ENCODE peak calls at places on chromosome 15, in eight cellular contexts. One of them, this sample, is unnamed.

GRCh38 chr15:76058714-76059319 is 968 bp upstream of the TMEM266 start:
- DNase-seq in LNCaP clone FGC: no peak
- DNase-seq in upper lobe of right lung: no peak
- DNase-seq in psoas muscle: no peak
- DNase-seq in fibroblast of the aortic adventitia: peak
- DNase-seq in spleen: no peak
- DNase-seq in OCI-LY7: no peak
- DNase-seq in A673: peak
- DNase-seq in this sample: no peak

GRCh38 chr15:61401903-61402698 is 173.0 kb upstream of the RORA start:
- DNase-seq in fibroblast of the aortic adventitia: no peak
- DNase-seq in A673: no peak
- DNase-seq in psoas muscle: no peak
- DNase-seq in LNCaP clone FGC: no peak
- DNase-seq in upper lobe of right lung: no peak
- DNase-seq in spleen: no peak
- DNase-seq in OCI-LY7: no peak
- DNase-seq in this sample: no peak

GRCh38 chr15:59327942-59328341 is 44.7 kb downstream of the MYO1E start:
- DNase-seq in LNCaP clone FGC: no peak
- DNase-seq in OCI-LY7: no peak
- DNase-seq in fibroblast of the aortic adventitia: no peak
- DNase-seq in upper lobe of right lung: no peak
- DNase-seq in psoas muscle: no peak
- DNase-seq in spleen: peak
- DNase-seq in A673: no peak
- DNase-seq in this sample: no peak

GRCh38 chr15:60781211-60781713 is 302.3 kb upstream of the ICE2 start:
- DNase-seq in psoas muscle: no peak
- DNase-seq in fibroblast of the aortic adventitia: no peak
- DNase-seq in LNCaP clone FGC: no peak
- DNase-seq in OCI-LY7: no peak
- DNase-seq in A673: no peak
- DNase-seq in upper lobe of right lung: no peak
- DNase-seq in spleen: no peak
- DNase-seq in this sample: no peak

GRCh38 chr15:78284758-78285157 is 14.7 kb downstream of the SKIC8 start:
- DNase-seq in A673: no peak
- DNase-seq in fibroblast of the aortic adventitia: no peak
- DNase-seq in psoas muscle: no peak
- DNase-seq in OCI-LY7: no peak
- DNase-seq in upper lobe of right lung: no peak
- DNase-seq in LNCaP clone FGC: no peak
- DNase-seq in spleen: no peak
- DNase-seq in this sample: no peak

GRCh38 chr15:80105193-80105984 is 45.9 kb downstream of the ZFAND6 start:
- DNase-seq in spleen: no peak
- DNase-seq in A673: no peak
- DNase-seq in upper lobe of right lung: no peak
- DNase-seq in psoas muscle: no peak
- DNase-seq in OCI-LY7: no peak
- DNase-seq in LNCaP clone FGC: peak
- DNase-seq in fibroblast of the aortic adventitia: peak
- DNase-seq in this sample: no peak

GRCh38 chr15:33737687-33738606 is 230.3 kb upstream of the CHRM5 start:
- DNase-seq in spleen: no peak
- DNase-seq in fibroblast of the aortic adventitia: peak
- DNase-seq in LNCaP clone FGC: no peak
- DNase-seq in psoas muscle: no peak
- DNase-seq in OCI-LY7: peak
- DNase-seq in upper lobe of right lung: no peak
- DNase-seq in A673: peak
- DNase-seq in this sample: no peak

GRCh38 chr15:58549013-58549779 is 117.4 kb downstream of the LIPC start:
- DNase-seq in OCI-LY7: no peak
- DNase-seq in fibroblast of the aortic adventitia: peak
- DNase-seq in spleen: no peak
- DNase-seq in psoas muscle: no peak
- DNase-seq in A673: no peak
- DNase-seq in upper lobe of right lung: no peak
- DNase-seq in LNCaP clone FGC: no peak
- DNase-seq in this sample: no peak

GRCh38 chr15:98651581-98652220 is 3.4 kb downstream of the IGF1R start:
- DNase-seq in fibroblast of the aortic adventitia: peak
- DNase-seq in spleen: no peak
- DNase-seq in psoas muscle: no peak
- DNase-seq in A673: no peak
- DNase-seq in OCI-LY7: no peak
- DNase-seq in upper lobe of right lung: no peak
- DNase-seq in LNCaP clone FGC: no peak
- DNase-seq in this sample: no peak

GRCh38 chr15:33639968-33640367 is 328.3 kb upstream of the CHRM5 start:
- DNase-seq in upper lobe of right lung: no peak
- DNase-seq in LNCaP clone FGC: no peak
- DNase-seq in spleen: no peak
- DNase-seq in OCI-LY7: peak
- DNase-seq in A673: no peak
- DNase-seq in psoas muscle: no peak
- DNase-seq in fibroblast of the aortic adventitia: no peak
- DNase-seq in this sample: peak

GRCh38 chr15:33211409-33211808 is 16.9 kb upstream of the FMN1 start:
- DNase-seq in OCI-LY7: no peak
- DNase-seq in spleen: no peak
- DNase-seq in psoas muscle: no peak
- DNase-seq in LNCaP clone FGC: no peak
- DNase-seq in A673: no peak
- DNase-seq in upper lobe of right lung: no peak
- DNase-seq in fibroblast of the aortic adventitia: no peak
- DNase-seq in this sample: no peak

GRCh38 chr15:81410318-81410753 is 36.3 kb upstream of the TMC3 start:
- DNase-seq in psoas muscle: peak
- DNase-seq in A673: peak
- DNase-seq in upper lobe of right lung: no peak
- DNase-seq in LNCaP clone FGC: peak
- DNase-seq in OCI-LY7: peak
- DNase-seq in fibroblast of the aortic adventitia: peak
- DNase-seq in spleen: no peak
- DNase-seq in this sample: peak

DNA sequence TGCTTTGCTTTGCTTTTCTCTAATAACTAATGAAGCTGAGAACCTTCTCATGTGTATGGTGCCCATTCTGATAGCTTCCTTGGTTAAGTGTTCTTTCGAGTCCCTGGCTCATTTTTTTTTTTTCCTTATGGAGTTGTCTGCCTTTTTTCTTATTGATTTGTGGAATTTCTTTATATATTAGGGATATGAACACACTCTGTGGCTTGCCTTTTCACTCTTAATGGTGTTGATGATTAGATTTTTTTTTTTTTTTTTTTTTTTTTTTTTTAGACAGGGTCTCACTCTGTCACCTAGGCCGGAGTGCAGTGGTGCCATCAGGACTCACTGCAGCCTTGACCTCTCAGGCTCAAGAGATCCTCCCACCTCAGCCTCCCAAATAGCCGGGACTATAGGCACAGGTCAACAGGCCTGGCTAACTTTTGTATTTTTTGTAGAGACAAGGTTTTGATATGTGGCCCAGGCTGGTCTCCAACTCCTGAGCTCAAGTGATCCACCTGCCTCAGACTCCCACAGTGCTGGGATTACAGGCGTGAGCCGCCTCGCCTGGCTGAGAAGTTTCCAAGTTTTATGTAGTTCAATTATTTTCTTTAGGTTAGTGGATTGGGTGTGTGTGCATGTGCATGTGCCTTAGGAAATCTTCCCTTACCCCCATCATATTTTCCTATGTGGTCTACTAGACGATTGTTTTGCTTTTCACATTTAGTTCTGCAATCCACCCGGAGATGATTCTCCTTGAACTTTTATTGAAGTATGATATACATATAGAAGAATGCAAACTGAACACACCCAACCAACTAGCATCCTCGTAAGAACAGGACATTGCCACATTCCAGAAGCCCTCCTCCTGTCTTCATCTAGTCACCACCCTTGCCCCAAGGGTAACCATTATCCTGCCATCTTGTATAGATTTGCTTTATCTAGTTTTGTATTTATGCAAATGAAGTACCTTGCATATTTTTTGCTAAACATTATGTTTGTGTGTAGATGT is 1.7 kb upstream of the SNRPA1 start:
- DNase-seq in upper lobe of right lung: no peak
- DNase-seq in A673: no peak
- DNase-seq in fibroblast of the aortic adventitia: no peak
- DNase-seq in LNCaP clone FGC: no peak
- DNase-seq in OCI-LY7: no peak
- DNase-seq in psoas muscle: no peak
- DNase-seq in spleen: no peak
- DNase-seq in this sample: no peak
- H3K4me3 ChIP-seq in upper lobe of right lung: no peak
- H3K4me3 ChIP-seq in A673: peak
- H3K4me3 ChIP-seq in fibroblast of the aortic adventitia: peak
- H3K4me3 ChIP-seq in LNCaP clone FGC: peak
- H3K4me3 ChIP-seq in OCI-LY7: no peak
- H3K4me3 ChIP-seq in psoas muscle: peak
- H3K4me3 ChIP-seq in spleen: no peak
- H3K4me3 ChIP-seq in this sample: peak

GRCh38 chr15:66292261-66293084 is 895 bp upstream of the DIS3L start:
- DNase-seq in spleen: no peak
- DNase-seq in psoas muscle: no peak
- DNase-seq in OCI-LY7: peak
- DNase-seq in A673: no peak
- DNase-seq in fibroblast of the aortic adventitia: no peak
- DNase-seq in upper lobe of right lung: no peak
- DNase-seq in LNCaP clone FGC: peak
- DNase-seq in this sample: no peak
- H3K4me3 ChIP-seq in spleen: peak
- H3K4me3 ChIP-seq in psoas muscle: peak
- H3K4me3 ChIP-seq in OCI-LY7: peak
- H3K4me3 ChIP-seq in A673: peak
- H3K4me3 ChIP-seq in fibroblast of the aortic adventitia: peak
- H3K4me3 ChIP-seq in upper lobe of right lung: peak
- H3K4me3 ChIP-seq in LNCaP clone FGC: peak
- H3K4me3 ChIP-seq in this sample: peak

DNA sequence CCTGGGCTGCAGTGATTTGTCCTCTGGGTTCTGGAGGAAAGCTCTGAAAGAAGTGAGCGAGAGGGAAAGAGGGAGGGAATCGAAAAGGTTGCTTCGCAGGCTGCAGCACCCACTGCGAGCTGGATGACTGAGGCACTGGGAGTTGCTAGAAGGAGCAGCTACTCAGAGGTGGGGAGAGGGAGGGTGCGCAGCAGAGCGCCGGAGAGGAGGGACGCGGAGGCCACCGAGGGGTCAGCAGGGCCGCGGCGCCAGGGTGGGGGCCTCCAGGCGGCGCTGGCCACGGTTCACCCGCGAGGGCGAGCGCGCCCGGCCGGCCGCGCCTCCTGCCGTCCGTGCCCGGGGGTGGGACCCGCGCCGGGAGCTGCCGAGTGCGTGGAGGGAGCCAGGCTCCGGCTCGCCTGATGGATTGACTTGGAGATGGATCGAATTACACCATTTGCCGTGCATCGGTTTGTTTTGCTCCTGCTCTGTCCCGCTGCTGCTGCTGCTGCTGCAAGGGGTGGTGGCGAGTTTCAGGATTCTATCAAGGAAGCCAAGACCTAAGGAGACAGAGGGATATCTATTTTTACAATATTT is at the start of gene SEMA6D:
- DNase-seq in A673: peak
- DNase-seq in psoas muscle: peak
- DNase-seq in OCI-LY7: no peak
- DNase-seq in fibroblast of the aortic adventitia: peak
- DNase-seq in spleen: peak
- DNase-seq in LNCaP clone FGC: peak
- DNase-seq in upper lobe of right lung: peak
- DNase-seq in this sample: no peak
- H3K4me3 ChIP-seq in A673: peak
- H3K4me3 ChIP-seq in psoas muscle: peak
- H3K4me3 ChIP-seq in OCI-LY7: no peak
- H3K4me3 ChIP-seq in fibroblast of the aortic adventitia: peak
- H3K4me3 ChIP-seq in spleen: peak
- H3K4me3 ChIP-seq in LNCaP clone FGC: no peak
- H3K4me3 ChIP-seq in upper lobe of right lung: peak
- H3K4me3 ChIP-seq in this sample: no peak

GRCh38 chr15:49428392-49429095 is 5.5 kb downstream of the FGF7 start:
- DNase-seq in spleen: no peak
- DNase-seq in OCI-LY7: no peak
- DNase-seq in upper lobe of right lung: no peak
- DNase-seq in LNCaP clone FGC: no peak
- DNase-seq in psoas muscle: no peak
- DNase-seq in fibroblast of the aortic adventitia: peak
- DNase-seq in A673: no peak
- DNase-seq in this sample: no peak
- H3K4me3 ChIP-seq in spleen: no peak
- H3K4me3 ChIP-seq in OCI-LY7: no peak
- H3K4me3 ChIP-seq in upper lobe of right lung: peak
- H3K4me3 ChIP-seq in LNCaP clone FGC: no peak
- H3K4me3 ChIP-seq in psoas muscle: peak
- H3K4me3 ChIP-seq in fibroblast of the aortic adventitia: peak
- H3K4me3 ChIP-seq in A673: no peak
- H3K4me3 ChIP-seq in this sample: no peak

DNA sequence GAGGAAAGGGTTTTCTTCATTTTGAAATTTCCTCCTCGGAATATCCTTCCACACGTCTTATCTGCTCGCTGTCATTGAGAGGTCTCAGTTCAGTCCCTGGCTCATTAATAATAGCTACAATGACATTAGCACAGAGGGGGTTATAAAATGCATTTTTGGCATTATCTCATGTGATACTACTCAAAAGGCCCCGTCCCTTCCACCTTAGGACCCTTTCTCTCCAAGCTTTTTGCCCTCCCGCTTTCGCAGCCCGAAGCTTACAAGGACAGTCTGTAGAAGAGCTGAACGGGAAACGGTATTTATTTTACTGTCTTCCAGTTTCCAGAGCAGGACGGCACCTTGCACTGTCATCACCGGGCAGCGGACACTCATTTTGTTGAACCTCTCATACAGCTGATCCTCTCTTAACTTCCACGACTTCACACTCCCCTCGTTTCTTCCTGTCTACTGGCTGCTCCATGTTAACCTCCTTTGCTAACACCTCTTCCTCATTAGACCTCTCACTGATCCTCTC is 5.6 kb upstream of the PLEKHO2 start:
- DNase-seq in A673: no peak
- DNase-seq in OCI-LY7: no peak
- DNase-seq in fibroblast of the aortic adventitia: no peak
- DNase-seq in upper lobe of right lung: no peak
- DNase-seq in psoas muscle: no peak
- DNase-seq in spleen: no peak
- DNase-seq in LNCaP clone FGC: no peak
- DNase-seq in this sample: no peak
- H3K4me3 ChIP-seq in A673: peak
- H3K4me3 ChIP-seq in OCI-LY7: no peak
- H3K4me3 ChIP-seq in fibroblast of the aortic adventitia: no peak
- H3K4me3 ChIP-seq in upper lobe of right lung: peak
- H3K4me3 ChIP-seq in psoas muscle: peak
- H3K4me3 ChIP-seq in spleen: no peak
- H3K4me3 ChIP-seq in LNCaP clone FGC: no peak
- H3K4me3 ChIP-seq in this sample: peak

GRCh38 chr15:45117327-45118130 is 3.4 kb downstream of the DUOXA2 start:
- DNase-seq in upper lobe of right lung: peak
- DNase-seq in spleen: no peak
- DNase-seq in psoas muscle: no peak
- DNase-seq in A673: no peak
- DNase-seq in OCI-LY7: no peak
- DNase-seq in LNCaP clone FGC: no peak
- DNase-seq in fibroblast of the aortic adventitia: no peak
- DNase-seq in this sample: no peak
- H3K4me3 ChIP-seq in upper lobe of right lung: peak
- H3K4me3 ChIP-seq in spleen: no peak
- H3K4me3 ChIP-seq in psoas muscle: peak
- H3K4me3 ChIP-seq in A673: no peak
- H3K4me3 ChIP-seq in OCI-LY7: no peak
- H3K4me3 ChIP-seq in LNCaP clone FGC: no peak
- H3K4me3 ChIP-seq in fibroblast of the aortic adventitia: no peak
- H3K4me3 ChIP-seq in this sample: no peak

GRCh38 chr15:73328149-73328820 is 40.5 kb downstream of the HCN4 start:
- DNase-seq in psoas muscle: no peak
- DNase-seq in fibroblast of the aortic adventitia: no peak
- DNase-seq in upper lobe of right lung: peak
- DNase-seq in spleen: peak
- DNase-seq in LNCaP clone FGC: no peak
- DNase-seq in A673: no peak
- DNase-seq in OCI-LY7: no peak
- DNase-seq in this sample: no peak
- H3K4me3 ChIP-seq in psoas muscle: no peak
- H3K4me3 ChIP-seq in fibroblast of the aortic adventitia: no peak
- H3K4me3 ChIP-seq in upper lobe of right lung: no peak
- H3K4me3 ChIP-seq in spleen: no peak
- H3K4me3 ChIP-seq in LNCaP clone FGC: no peak
- H3K4me3 ChIP-seq in A673: no peak
- H3K4me3 ChIP-seq in OCI-LY7: no peak
- H3K4me3 ChIP-seq in this sample: no peak